ENCODE peak calls at places on chromosomes 4 and X, in eight cellular contexts. U is activated CD4-positive, alpha-beta T cell treated with anti-CD3 and anti-CD28 coated beads for 48 hours; L is activated naive CD8-positive, alpha-beta T cell treated with anti-CD3 and anti-CD28 coated beads, Interleukin-2, amount 50 U/mL, for 24 hours; S is spleen; Y is HCEC 1CT; Z is CD4-positive, alpha-beta memory T cell; V is activated CD8-positive, alpha-beta memory T cell treated with anti-CD3 and anti-CD28 coated beads for 48 hours; R is CD8-positive, alpha-beta T cell. M is an unnamed sample.

GRCh38 chr4:19254476-19254875 is 997.2 kb upstream of the SLIT2 start:
- DNase-seq in U (no peak), Z (no peak), S (no peak), Y (no peak), L (no peak), V (no peak), R (no peak), M (no peak)

GRCh38 chrX:131778269-131779218 is 234.7 kb downstream of the OR13H1 start:
- DNase-seq in S (no peak), Z (peak), R (no peak), L (no peak), Y (no peak), V (no peak), U (no peak), M (no peak)

GRCh38 chr4:157713342-157713741 is 459.5 kb downstream of the GASK1B start:
- DNase-seq in U (no peak), Z (no peak), L (no peak), S (no peak), Y (peak), R (no peak), V (no peak), M (no peak)

GRCh38 chr4:7960790-7961655 is 21.4 kb upstream of the AFAP1 start:
- DNase-seq in V (peak), R (peak), L (peak), Z (peak), S (no peak), U (peak), Y (peak), M (no peak)

GRCh38 chr4:108359130-108359709 is 190.5 kb upstream of the LEF1 start:
- DNase-seq in V (no peak), L (no peak), Y (no peak), R (peak), Z (peak), U (peak), S (no peak), M (no peak)

GRCh38 chrX:28997716-28998115 is 410.5 kb downstream of the IL1RAPL1 start:
- DNase-seq in V (no peak), R (no peak), L (no peak), U (no peak), Y (no peak), S (no peak), Z (no peak), M (no peak)

GRCh38 chr4:40309250-40309774 is 25.8 kb upstream of the CHRNA9 start:
- DNase-seq in L (peak), R (peak), Z (peak), U (peak), V (peak), S (peak), Y (peak), M (peak)

GRCh38 chrX:55111578-55112254 is 22.9 kb downstream of the PAGE2 start:
- DNase-seq in R (no peak), U (no peak), Z (no peak), L (no peak), S (no peak), Y (no peak), V (no peak), M (no peak)

GRCh38 chr4:184273166-184274147 is 55.8 kb upstream of the ENPP6 start:
- DNase-seq in Z (no peak), Y (no peak), U (no peak), S (no peak), R (no peak), V (no peak), L (no peak), M (no peak)

GRCh38 chr4:13371050-13371449 is 113.1 kb downstream of the RAB28 start:
- DNase-seq in S (no peak), U (no peak), Y (no peak), R (no peak), V (no peak), Z (no peak), L (no peak), M (no peak)

GRCh38 chrX:136586386-136586785 is 54.4 kb downstream of the VGLL1 start:
- DNase-seq in R (peak), L (no peak), V (no peak), Y (no peak), U (no peak), S (no peak), Z (peak), M (no peak)

GRCh38 chrX:111360839-111361238 is 51.2 kb downstream of the DCX start:
- DNase-seq in R (no peak), Y (no peak), S (no peak), U (no peak), Z (no peak), L (no peak), V (no peak), M (no peak)